ENCODE peak calls at places on chromosome 17, in six cellular contexts. O is EL; U is NCI-H460; J is activated CD4-positive, CD25-positive, alpha-beta regulatory T cell treated with anti-CD3 and anti-CD28 coated beads, Interleukin-2, amount 50 U/mL, for 16 hours; Y is amniotic stem cell; N is activated T-helper 1 cell treated with anti-CD3 and anti-CD28 coated beads, Interleukin-2, amount 50 U/mL, for 16 hours. D is an unnamed sample.

GRCh38 chr17:38798614-38799500 is 499 bp downstream of the PIP4K2B start:
- DNase-seq in O (peak), U (no peak), J (peak), Y (no peak), N (peak), D (peak)

GRCh38 chr17:57945999-57946797 is 9.0 kb downstream of the CUEDC1 start:
- DNase-seq in O (peak), U (no peak), J (no peak), Y (no peak), N (no peak), D (no peak)

GRCh38 chr17:51056813-51057510 is 63.7 kb downstream of the SPAG9 start:
- DNase-seq in O (peak), U (peak), J (no peak), Y (peak), N (no peak), D (peak)

GRCh38 chr17:801660-802059 is 19.5 kb downstream of the MRM3 start:
- DNase-seq in O (no peak), U (no peak), J (no peak), Y (no peak), N (no peak), D (no peak)

GRCh38 chr17:38751803-38752118 is 780 bp upstream of the PSMB3 start:
- DNase-seq in O (peak), U (peak), J (peak), Y (peak), N (peak), D (peak)

GRCh38 chr17:81398855-81399451 is 3.7 kb downstream of the BAHCC1 start:
- DNase-seq in O (peak), U (no peak), J (no peak), Y (no peak), N (no peak), D (no peak)

GRCh38 chr17:32503251-32504165 is 16.7 kb downstream of the CDK5R1 start:
- DNase-seq in O (peak), U (no peak), J (no peak), Y (no peak), N (no peak), D (no peak)

GRCh38 chr17:34161600-34161999 is 93.5 kb upstream of the CCL2 start:
- DNase-seq in O (no peak), U (no peak), J (no peak), Y (no peak), N (no peak), D (no peak)

GRCh38 chr17:32596666-32597065 is 109.9 kb downstream of the CDK5R1 start:
- DNase-seq in O (peak), U (no peak), J (no peak), Y (no peak), N (no peak), D (no peak)

GRCh38 chr17:64410750-64411490 is 20.3 kb upstream of the PECAM1 start:
- DNase-seq in O (no peak), U (no peak), J (no peak), Y (no peak), N (no peak), D (no peak)

GRCh38 chr17:9054611-9055010 is 33.3 kb downstream of the NTN1 start:
- DNase-seq in O (no peak), U (no peak), J (no peak), Y (no peak), N (no peak), D (no peak)

GRCh38 chr17:37643829-37644228 is 583 bp upstream of the DDX52 start:
- DNase-seq in O (peak), U (no peak), J (no peak), Y (no peak), N (no peak), D (no peak)

GRCh38 chr17:68260051-68260762 is 12.4 kb downstream of the AMZ2 start:
- DNase-seq in O (no peak), U (no peak), J (no peak), Y (no peak), N (no peak), D (no peak)

GRCh38 chr17:43952724-43953666 is 745 bp downstream of the PYY start:
- DNase-seq in O (no peak), U (no peak), J (no peak), Y (no peak), N (no peak), D (no peak)

GRCh38 chr17:12522743-12523181 is 142.9 kb upstream of the MYOCD start:
- DNase-seq in O (peak), U (no peak), J (no peak), Y (no peak), N (no peak), D (no peak)

GRCh38 chr17:56773124-56773523 is 60.6 kb downstream of the C17orf67 start:
- DNase-seq in O (no peak), U (no peak), J (no peak), Y (no peak), N (no peak), D (no peak)

GRCh38 chr17:17551361-17551760 is 40.1 kb downstream of the PEMT start:
- DNase-seq in O (no peak), U (no peak), J (no peak), Y (no peak), N (no peak), D (no peak)

GRCh38 chr17:46764709-46765401 is 53.6 kb downstream of the WNT3 start:
- DNase-seq in O (peak), U (no peak), J (no peak), Y (no peak), N (no peak), D (no peak)

GRCh38 chr17:27315322-27315721 is 21.4 kb downstream of the WSB1 start:
- DNase-seq in O (peak), U (no peak), J (no peak), Y (peak), N (no peak), D (no peak)

GRCh38 chr17:37701424-37702020 is 43.3 kb downstream of the HNF1B start:
- DNase-seq in O (peak), U (no peak), J (peak), Y (no peak), N (no peak), D (peak)